ENCODE peak calls at places on chromosome 2, in seven cellular contexts. A is hypothalamus; I is posterior cingulate gyrus; M is NCI-H510A treated with DMSO at 0.1 percent for 48 hours; C is cardiac muscle cell; V is HT-29; G is stimulated activated CD8-positive, alpha-beta memory T cell treated with anti-CD3 and anti-CD28 coated beads, Interleukin-15, amount 100 ng/mL, for 24 hours. K is an unnamed sample.

GRCh38 chr2:18800240-18800971 is 211.0 kb upstream of the NT5C1B start:
- DNase-seq in G (no peak), V (no peak), C (peak), I (no peak), M (peak), A (no peak), K (no peak)

GRCh38 chr2:224347181-224348051 is 54.5 kb downstream of the FAM124B start:
- DNase-seq in C (no peak), I (no peak), V (no peak), M (no peak), A (no peak), G (no peak), K (no peak)

GRCh38 chr2:118763797-118764196 is 83.7 kb downstream of the EN1 start:
- DNase-seq in G (no peak), C (peak), A (no peak), I (no peak), M (no peak), V (peak), K (no peak)

GRCh38 chr2:20609349-20609994 is 41.4 kb downstream of the HS1BP3 start:
- DNase-seq in M (no peak), V (peak), C (no peak), G (no peak), A (no peak), I (peak), K (peak)

GRCh38 chr2:160252278-160252887 is 52.3 kb upstream of the ITGB6 start:
- DNase-seq in V (peak), G (no peak), I (no peak), M (peak), A (no peak), C (peak), K (peak)

GRCh38 chr2:204282081-204282480 is 263.2 kb upstream of the PARD3B start:
- DNase-seq in M (no peak), C (no peak), I (no peak), G (no peak), V (no peak), A (no peak), K (no peak)

GRCh38 chr2:164560181-164560792 is 61.0 kb downstream of the GRB14 start:
- DNase-seq in A (no peak), C (peak), V (peak), M (peak), I (no peak), G (no peak), K (no peak)

GRCh38 chr2:162254472-162254871 is 11.2 kb upstream of the FAP start:
- DNase-seq in V (no peak), C (no peak), M (no peak), I (no peak), A (no peak), G (no peak), K (no peak)

K was measured in NCI-H69.